ENCODE peak calls at places on chromosomes 7 and 10, in four cellular contexts. F is A549, H is HepG2, O is K562. K is an unnamed sample.

GRCh38 chr10:3048114-3049019 is 19.0 kb upstream of the PFKP start:
- DNase-seq in H (no peak), O (peak), F (no peak), K (peak)

GRCh38 chr10:125514206-125515162 is 168.5 kb downstream of the TEX36 start:
- DNase-seq in F (no peak), H (no peak), O (no peak), K (no peak)

GRCh38 chr10:97192952-97193435 is 7.2 kb upstream of the SLIT1 start:
- DNase-seq in F (no peak), H (no peak), O (no peak), K (no peak)

GRCh38 chr7:131057015-131057518 is 270.6 kb upstream of the MKLN1 start:
- DNase-seq in F (no peak), H (peak), O (no peak), K (peak)

GRCh38 chr10:62815373-62816111 is 624 bp downstream of the EGR2 start:
- DNase-seq in F (peak), H (no peak), O (no peak), K (no peak)

GRCh38 chr10:100970914-100971811 is 1.9 kb downstream of the SEMA4G start:
- DNase-seq in O (no peak), H (peak), F (peak), K (no peak)

GRCh38 chr10:80289451-80290287 is at the start of gene MAT1A:
- DNase-seq in F (peak), H (peak), O (no peak), K (peak)

GRCh38 chr10:44071479-44071878 is 313.4 kb downstream of the CXCL12 start:
- DNase-seq in F (no peak), O (no peak), H (no peak), K (peak)

GRCh38 chr10:110802090-110802489 is 69.6 kb upstream of the PDCD4 start:
- DNase-seq in O (no peak), H (no peak), F (no peak), K (peak)

GRCh38 chr10:26407406-26407969 is 30.7 kb upstream of the APBB1IP start:
- DNase-seq in H (peak), O (no peak), F (peak), K (no peak)

DNA sequence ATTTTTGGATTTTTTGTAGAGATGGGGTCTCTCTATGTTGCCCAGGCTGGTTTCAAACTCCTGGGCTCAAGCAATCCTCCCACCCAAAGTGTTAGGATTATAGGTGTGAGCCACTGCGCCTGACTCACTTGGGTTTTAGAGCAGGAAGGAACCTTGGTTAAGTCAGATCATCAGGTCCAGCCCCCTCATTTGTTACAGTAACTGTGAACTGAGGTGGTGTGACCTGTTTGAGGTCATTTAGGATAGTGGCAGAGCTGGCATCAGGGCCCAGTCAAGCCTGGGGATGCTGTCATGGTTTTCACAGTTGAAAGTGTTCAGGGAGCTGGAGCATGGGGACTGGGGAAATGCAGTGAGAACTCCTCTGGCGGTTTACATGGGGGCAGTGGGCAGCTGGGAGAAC is 159.6 kb downstream of the TAX1BP1 start:
- DNase-seq in O (no peak), F (no peak), H (no peak), K (no peak)
- TF ChIP-seq RFX5 in O (no peak), F (no peak), H (no peak), K (no peak)

DNA sequence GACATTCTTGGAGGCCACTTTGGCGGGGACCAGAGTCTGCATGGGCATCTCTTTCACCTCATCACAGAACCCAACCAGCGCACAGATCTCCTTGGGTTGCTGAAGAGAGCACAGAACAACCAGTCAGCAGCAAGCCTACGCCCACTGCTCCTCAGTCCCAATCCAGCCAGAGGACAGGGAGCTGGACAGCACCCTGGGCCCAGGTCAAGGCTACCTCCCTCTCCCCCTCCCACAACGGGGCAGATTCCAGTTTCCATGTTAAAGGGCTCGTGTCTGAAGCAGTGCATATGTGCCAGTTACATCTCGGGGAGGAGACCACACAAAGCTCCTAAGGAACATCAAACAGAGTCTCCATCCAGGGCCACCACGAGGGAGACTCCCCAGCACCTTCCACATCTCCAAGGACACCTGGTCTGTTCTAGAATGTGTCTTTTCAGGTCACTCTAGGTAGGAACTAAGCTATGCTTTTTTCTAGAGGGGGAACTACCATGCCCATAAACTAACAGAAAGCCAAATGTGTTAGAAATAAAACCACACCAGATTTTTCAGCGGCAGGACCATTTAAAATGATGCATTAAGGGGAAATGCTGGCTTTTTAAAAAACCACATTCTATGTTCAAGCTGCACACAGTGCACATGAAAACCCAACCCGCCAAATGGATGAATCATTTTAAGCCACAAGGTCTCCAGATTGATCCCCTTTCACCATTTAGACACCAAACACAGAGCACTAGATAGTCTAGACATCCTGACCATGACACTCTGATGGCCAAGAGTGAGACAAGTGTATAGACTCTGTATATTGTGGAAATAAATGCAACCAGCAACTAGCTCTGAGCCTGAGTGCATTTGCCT is 28.9 kb downstream of the PSAP start:
- DNase-seq in H (no peak), F (no peak), O (no peak), K (peak)
- TF ChIP-seq MAZ in H (no peak), F (no peak), O (no peak), K (no peak)

DNA sequence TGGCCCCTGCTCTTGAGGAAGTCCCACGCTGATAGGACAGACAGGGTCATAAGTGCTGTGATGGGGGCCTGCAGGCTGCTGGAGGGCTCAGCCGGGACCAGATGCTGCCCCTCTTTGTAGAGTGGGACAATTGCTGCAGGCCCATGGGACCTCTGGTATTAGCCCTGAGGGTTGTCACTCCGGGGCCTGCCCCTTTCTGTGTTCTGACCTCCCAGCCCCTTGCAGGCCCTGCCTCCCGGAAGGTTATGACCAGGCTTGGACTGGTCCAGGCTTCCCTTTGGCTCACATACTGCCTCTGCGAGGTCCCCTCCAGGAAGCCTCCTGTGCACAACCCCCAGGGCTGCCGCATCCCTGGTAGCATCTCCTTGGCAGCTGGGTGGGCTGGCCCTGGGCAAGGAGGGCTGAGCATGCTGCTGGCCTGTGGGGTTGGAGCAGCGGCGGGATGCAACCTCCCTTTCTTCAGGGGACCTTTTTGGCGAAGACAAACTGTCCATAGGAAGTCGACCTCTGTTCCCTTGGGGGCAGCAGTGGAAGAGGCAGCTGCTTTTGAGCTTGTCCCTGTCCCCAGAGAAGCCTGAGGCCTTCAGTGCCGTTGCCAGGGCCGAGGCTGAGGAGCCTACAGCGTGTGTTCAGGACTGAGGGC is 8.8 kb downstream of the LIMK1 start:
- DNase-seq in O (peak), H (no peak), F (no peak), K (no peak)
- H3K4me3 ChIP-seq in O (no peak), H (no peak), F (no peak), K (no peak)

DNA sequence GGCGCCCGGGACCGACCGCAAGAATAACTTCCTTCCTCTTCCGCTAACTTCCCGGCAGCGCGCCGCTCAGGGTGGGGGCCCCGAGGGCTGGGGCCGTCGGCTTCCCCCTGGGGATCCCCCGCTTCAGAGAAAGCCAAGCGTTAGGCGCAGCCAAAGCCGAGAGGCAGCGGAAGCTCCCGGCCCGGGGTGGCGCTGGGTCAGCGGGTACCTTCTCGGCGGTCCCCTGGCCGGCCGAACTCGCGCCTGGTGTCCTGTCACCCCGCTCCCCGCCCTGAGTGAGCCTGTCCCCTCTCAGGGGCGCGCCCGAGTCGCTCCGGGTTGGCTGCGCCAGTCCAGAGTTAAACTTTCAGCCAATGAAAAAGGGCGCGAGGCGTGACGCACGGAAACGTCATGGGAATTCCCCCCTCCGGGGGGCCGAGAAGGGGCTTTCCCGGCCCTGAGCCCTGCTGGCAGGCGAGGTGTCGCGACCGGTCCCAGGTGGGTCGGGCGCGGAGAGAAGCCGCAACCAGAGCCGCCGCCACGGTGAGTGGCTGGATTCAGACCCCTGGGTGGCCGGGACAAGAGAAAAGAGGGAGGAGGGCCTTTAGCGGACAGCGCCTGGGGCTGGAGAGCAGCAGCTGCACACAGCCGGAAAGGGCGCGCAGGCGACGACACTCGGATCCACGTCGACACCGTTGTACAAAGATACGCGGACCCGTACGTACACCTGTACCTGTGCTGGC is 1.3 kb upstream of the NFKB2 start:
- DNase-seq in O (peak), H (peak), F (peak), K (peak)
- TF ChIP-seq RFX5 in O (no peak), H (peak), F (peak), K (no peak)

DNA sequence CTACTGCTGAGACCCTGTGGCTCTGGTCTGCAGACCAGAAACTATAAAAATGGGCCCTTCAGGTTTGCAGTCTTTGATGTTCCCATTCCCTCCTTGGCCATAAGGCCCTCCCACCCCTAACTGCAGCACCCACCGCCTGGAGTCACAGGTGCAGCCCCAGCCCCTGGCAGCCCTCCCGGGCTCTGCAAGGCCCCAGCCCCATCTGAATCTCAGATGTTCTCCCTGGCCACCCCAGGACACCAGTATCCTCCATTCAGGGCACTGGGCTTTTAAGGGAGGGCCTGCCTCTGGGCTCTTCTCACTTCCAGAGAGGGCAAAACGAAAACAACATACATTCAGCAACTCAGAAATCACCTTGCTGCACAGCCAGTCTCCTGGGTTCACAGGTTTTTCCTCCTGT is 107.7 kb upstream of the RET start:
- DNase-seq in O (no peak), F (no peak), H (no peak), K (no peak)
- TF ChIP-seq MAZ in O (no peak), F (no peak), H (no peak), K (no peak)

DNA sequence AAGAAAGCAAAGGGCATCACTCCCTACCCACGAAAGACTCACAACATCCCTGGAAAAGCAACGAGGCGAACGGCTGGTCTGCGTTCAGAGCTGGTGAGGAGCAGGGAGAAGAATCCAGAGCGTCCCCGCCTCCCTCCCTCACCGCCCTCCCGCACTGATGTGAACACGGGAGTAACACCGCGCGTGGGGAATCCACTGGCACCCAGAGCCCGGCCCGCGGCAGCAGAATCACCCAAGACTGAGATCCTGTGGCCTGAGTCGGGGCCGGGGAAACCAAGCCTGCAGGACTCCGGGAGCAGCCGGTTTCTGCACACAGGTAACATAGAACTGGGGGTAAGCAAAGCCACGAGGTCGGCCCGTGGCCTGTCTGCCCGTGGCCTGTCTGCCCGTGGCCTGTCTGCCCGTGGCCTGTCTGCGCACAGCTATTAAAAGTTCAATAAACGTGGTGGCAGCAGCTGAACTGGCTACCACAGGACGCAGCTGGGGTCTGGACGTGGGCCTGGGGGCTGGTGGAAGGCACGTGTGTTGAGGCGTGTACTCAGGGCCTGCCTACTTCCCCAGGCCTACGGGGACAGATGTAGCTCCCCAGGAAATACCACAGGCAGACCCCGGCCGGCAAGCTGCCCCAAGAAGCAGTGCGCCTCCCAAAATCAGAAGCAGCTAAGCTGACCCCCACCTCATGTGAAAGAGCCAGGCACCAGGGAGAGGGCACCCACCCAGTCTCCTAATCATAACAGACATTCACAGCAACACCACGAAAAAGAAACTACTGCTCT is 23.0 kb downstream of the DIP2C start:
- DNase-seq in F (no peak), H (no peak), O (no peak), K (no peak)
- H3K4me3 ChIP-seq in F (no peak), H (no peak), O (no peak), K (peak)

DNA sequence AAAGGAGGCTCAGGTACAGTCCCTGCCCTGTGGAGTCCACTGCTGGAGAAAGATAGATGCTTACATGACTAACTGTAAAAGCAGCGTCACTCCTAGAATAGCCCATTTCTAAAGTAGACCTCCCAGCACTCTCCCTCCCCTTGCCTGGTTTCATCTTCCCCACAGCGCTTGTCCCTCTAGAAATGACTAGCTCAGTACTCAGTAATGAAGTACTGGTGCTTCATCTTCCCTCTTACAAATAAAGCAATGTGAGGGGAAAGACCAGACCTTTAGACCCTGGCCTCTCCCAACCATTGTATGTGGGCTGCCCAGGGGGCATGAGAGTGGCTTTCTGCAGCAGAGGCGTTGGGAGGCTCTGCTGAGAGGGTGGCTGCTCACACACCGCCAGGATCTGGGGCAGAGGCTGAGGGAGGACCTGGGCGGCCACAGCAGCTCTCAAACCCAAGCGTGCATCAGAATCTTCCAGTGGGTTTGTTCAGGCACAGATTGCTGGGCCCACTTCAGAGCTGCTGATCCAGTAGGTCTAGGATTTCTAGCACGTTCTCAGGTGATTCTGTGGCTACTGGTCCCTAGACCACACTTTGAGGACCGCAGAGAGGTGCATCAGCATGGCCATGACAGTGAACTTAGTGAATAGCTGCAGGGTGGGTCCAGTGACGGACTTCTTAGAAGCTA is 110.3 kb upstream of the ANLN start:
- DNase-seq in H (no peak), O (no peak), F (no peak), K (peak)
- TF ChIP-seq RFX5 in H (no peak), O (no peak), F (no peak), K (no peak)

GRCh38 chr10:604716-605631 is 84.5 kb downstream of the DIP2C start:
- DNase-seq in O (no peak), H (no peak), F (no peak), K (no peak)
- TF ChIP-seq MAZ in O (no peak), H (no peak), F (no peak), K (no peak)

K was measured in IMR-90.